ENCODE peak calls at places on chromosomes 4 and X, in five cellular contexts. One of them, this sample, is unnamed.

GRCh38 chrX:16114640-16115039 is 8.7 kb upstream of the GRPR start:
- DNase-seq in testis: no peak
- DNase-seq in activated CD4-positive, alpha-beta T cell treated with anti-CD3 and anti-CD28 coated beads, Interleukin-2, amount 10 ng/mL, durations not matched to agents 7 days and 5 days: no peak
- DNase-seq in GM19239: no peak
- DNase-seq in Calu3: no peak
- DNase-seq in this sample: no peak

GRCh38 chr4:8381814-8382581 is 58.5 kb downstream of the ACOX3 start:
- DNase-seq in GM19239: no peak
- DNase-seq in testis: no peak
- DNase-seq in activated CD4-positive, alpha-beta T cell treated with anti-CD3 and anti-CD28 coated beads, Interleukin-2, amount 10 ng/mL, durations not matched to agents 7 days and 5 days: no peak
- DNase-seq in Calu3: no peak
- DNase-seq in this sample: no peak

GRCh38 chr4:138512766-138513165 is 270.6 kb upstream of the SLC7A11 start:
- DNase-seq in GM19239: no peak
- DNase-seq in testis: no peak
- DNase-seq in activated CD4-positive, alpha-beta T cell treated with anti-CD3 and anti-CD28 coated beads, Interleukin-2, amount 10 ng/mL, durations not matched to agents 7 days and 5 days: no peak
- DNase-seq in Calu3: no peak
- DNase-seq in this sample: no peak

GRCh38 chrX:129622757-129623301 is 31.9 kb downstream of the APLN start:
- DNase-seq in activated CD4-positive, alpha-beta T cell treated with anti-CD3 and anti-CD28 coated beads, Interleukin-2, amount 10 ng/mL, durations not matched to agents 7 days and 5 days: no peak
- DNase-seq in GM19239: no peak
- DNase-seq in Calu3: no peak
- DNase-seq in testis: no peak
- DNase-seq in this sample: no peak

GRCh38 chr4:1577818-1578217 is 106.3 kb downstream of the FAM53A start:
- DNase-seq in Calu3: no peak
- DNase-seq in GM19239: no peak
- DNase-seq in testis: no peak
- DNase-seq in activated CD4-positive, alpha-beta T cell treated with anti-CD3 and anti-CD28 coated beads, Interleukin-2, amount 10 ng/mL, durations not matched to agents 7 days and 5 days: no peak
- DNase-seq in this sample: no peak

GRCh38 chrX:100353326-100353725 is 56.7 kb downstream of the PCDH19 start:
- DNase-seq in testis: no peak
- DNase-seq in GM19239: no peak
- DNase-seq in Calu3: no peak
- DNase-seq in activated CD4-positive, alpha-beta T cell treated with anti-CD3 and anti-CD28 coated beads, Interleukin-2, amount 10 ng/mL, durations not matched to agents 7 days and 5 days: no peak
- DNase-seq in this sample: no peak

GRCh38 chr4:95087657-95088455 is 330.1 kb downstream of the BMPR1B start:
- DNase-seq in testis: no peak
- DNase-seq in Calu3: no peak
- DNase-seq in activated CD4-positive, alpha-beta T cell treated with anti-CD3 and anti-CD28 coated beads, Interleukin-2, amount 10 ng/mL, durations not matched to agents 7 days and 5 days: no peak
- DNase-seq in GM19239: no peak
- DNase-seq in this sample: no peak

GRCh38 chrX:39508300-39508692 is 589.5 kb downstream of the BCOR start:
- DNase-seq in activated CD4-positive, alpha-beta T cell treated with anti-CD3 and anti-CD28 coated beads, Interleukin-2, amount 10 ng/mL, durations not matched to agents 7 days and 5 days: no peak
- DNase-seq in GM19239: no peak
- DNase-seq in testis: no peak
- DNase-seq in Calu3: no peak
- DNase-seq in this sample: no peak

GRCh38 chrX:13495232-13495631 is 74.2 kb upstream of the EGFL6 start:
- DNase-seq in testis: no peak
- DNase-seq in Calu3: peak; percentile 81
- DNase-seq in activated CD4-positive, alpha-beta T cell treated with anti-CD3 and anti-CD28 coated beads, Interleukin-2, amount 10 ng/mL, durations not matched to agents 7 days and 5 days: no peak
- DNase-seq in GM19239: no peak
- DNase-seq in this sample: no peak

GRCh38 chr4:184838249-184839074 is 12.7 kb upstream of the ACSL1 start:
- DNase-seq in testis: no peak
- DNase-seq in GM19239: no peak
- DNase-seq in Calu3: no peak
- DNase-seq in activated CD4-positive, alpha-beta T cell treated with anti-CD3 and anti-CD28 coated beads, Interleukin-2, amount 10 ng/mL, durations not matched to agents 7 days and 5 days: no peak
- DNase-seq in this sample: no peak

GRCh38 chrX:7904557-7904956 is 22.7 kb downstream of the PNPLA4 start:
- DNase-seq in testis: no peak
- DNase-seq in GM19239: no peak
- DNase-seq in activated CD4-positive, alpha-beta T cell treated with anti-CD3 and anti-CD28 coated beads, Interleukin-2, amount 10 ng/mL, durations not matched to agents 7 days and 5 days: no peak
- DNase-seq in Calu3: no peak
- DNase-seq in this sample: no peak

GRCh38 chrX:39755152-39756032 is 342.4 kb downstream of the BCOR start:
- DNase-seq in Calu3: peak; percentile 93
- DNase-seq in activated CD4-positive, alpha-beta T cell treated with anti-CD3 and anti-CD28 coated beads, Interleukin-2, amount 10 ng/mL, durations not matched to agents 7 days and 5 days: no peak
- DNase-seq in testis: peak; percentile 79
- DNase-seq in GM19239: no peak
- DNase-seq in this sample: no peak

GRCh38 chr4:8697826-8698225 is 105.3 kb downstream of the CPZ start:
- DNase-seq in testis: no peak
- DNase-seq in Calu3: no peak
- DNase-seq in GM19239: no peak
- DNase-seq in activated CD4-positive, alpha-beta T cell treated with anti-CD3 and anti-CD28 coated beads, Interleukin-2, amount 10 ng/mL, durations not matched to agents 7 days and 5 days: no peak
- DNase-seq in this sample: no peak

GRCh38 chr4:84800256-84800655 is 166.2 kb downstream of the WDFY3 start:
- DNase-seq in activated CD4-positive, alpha-beta T cell treated with anti-CD3 and anti-CD28 coated beads, Interleukin-2, amount 10 ng/mL, durations not matched to agents 7 days and 5 days: no peak
- DNase-seq in GM19239: no peak
- DNase-seq in testis: no peak
- DNase-seq in Calu3: no peak
- DNase-seq in this sample: no peak

GRCh38 chrX:17656035-17656418 is 81.3 kb upstream of the SCML1 start:
- DNase-seq in GM19239: no peak
- DNase-seq in Calu3: no peak
- DNase-seq in activated CD4-positive, alpha-beta T cell treated with anti-CD3 and anti-CD28 coated beads, Interleukin-2, amount 10 ng/mL, durations not matched to agents 7 days and 5 days: no peak
- DNase-seq in testis: no peak
- DNase-seq in this sample: no peak

GRCh38 chr4:13524504-13525243 is 19.6 kb downstream of the NKX3-2 start:
- DNase-seq in GM19239: no peak
- DNase-seq in Calu3: no peak
- DNase-seq in testis: no peak
- DNase-seq in activated CD4-positive, alpha-beta T cell treated with anti-CD3 and anti-CD28 coated beads, Interleukin-2, amount 10 ng/mL, durations not matched to agents 7 days and 5 days: no peak
- DNase-seq in this sample: no peak

GRCh38 chr4:113921089-113921842 is 58.2 kb downstream of the ARSJ start:
- DNase-seq in activated CD4-positive, alpha-beta T cell treated with anti-CD3 and anti-CD28 coated beads, Interleukin-2, amount 10 ng/mL, durations not matched to agents 7 days and 5 days: no peak
- DNase-seq in testis: no peak
- DNase-seq in Calu3: no peak
- DNase-seq in GM19239: no peak
- DNase-seq in this sample: no peak

GRCh38 chrX:145817299-145817665 is 347 bp upstream of the SLITRK2 start:
- DNase-seq in GM19239: no peak
- DNase-seq in testis: no peak
- DNase-seq in activated CD4-positive, alpha-beta T cell treated with anti-CD3 and anti-CD28 coated beads, Interleukin-2, amount 10 ng/mL, durations not matched to agents 7 days and 5 days: no peak
- DNase-seq in Calu3: no peak
- DNase-seq in this sample: peak; percentile 42

GRCh38 chr4:26081795-26082498 is 167.9 kb downstream of the SMIM20 start:
- DNase-seq in activated CD4-positive, alpha-beta T cell treated with anti-CD3 and anti-CD28 coated beads, Interleukin-2, amount 10 ng/mL, durations not matched to agents 7 days and 5 days: peak; percentile 14
- DNase-seq in Calu3: peak; percentile 21
- DNase-seq in GM19239: no peak
- DNase-seq in testis: no peak
- DNase-seq in this sample: no peak

GRCh38 chrX:283115-283845 is 2.1 kb downstream of the PLCXD1 start:
- DNase-seq in activated CD4-positive, alpha-beta T cell treated with anti-CD3 and anti-CD28 coated beads, Interleukin-2, amount 10 ng/mL, durations not matched to agents 7 days and 5 days: peak; percentile 94
- DNase-seq in Calu3: peak; percentile 81
- DNase-seq in testis: peak; percentile 97
- DNase-seq in GM19239: peak; percentile 94
- DNase-seq in this sample: no peak

GRCh38 chr4:16860506-16860905 is 37.9 kb downstream of the LDB2 start:
- DNase-seq in testis: no peak
- DNase-seq in Calu3: no peak
- DNase-seq in activated CD4-positive, alpha-beta T cell treated with anti-CD3 and anti-CD28 coated beads, Interleukin-2, amount 10 ng/mL, durations not matched to agents 7 days and 5 days: no peak
- DNase-seq in GM19239: no peak
- DNase-seq in this sample: no peak

GRCh38 chr4:185839204-185839712 is 27.3 kb upstream of the SORBS2 start:
- DNase-seq in activated CD4-positive, alpha-beta T cell treated with anti-CD3 and anti-CD28 coated beads, Interleukin-2, amount 10 ng/mL, durations not matched to agents 7 days and 5 days: no peak
- DNase-seq in GM19239: no peak
- DNase-seq in Calu3: peak; percentile 45
- DNase-seq in testis: peak; percentile 51
- DNase-seq in this sample: no peak

GRCh38 chrX:46642145-46642544 is 68.6 kb downstream of the CHST7 start:
- DNase-seq in GM19239: no peak
- DNase-seq in testis: no peak
- DNase-seq in Calu3: no peak
- DNase-seq in activated CD4-positive, alpha-beta T cell treated with anti-CD3 and anti-CD28 coated beads, Interleukin-2, amount 10 ng/mL, durations not matched to agents 7 days and 5 days: peak; percentile 31
- DNase-seq in this sample: no peak

GRCh38 chr4:55866290-55866907 is 13.0 kb downstream of the EXOC1 start:
- DNase-seq in Calu3: peak; percentile 1
- DNase-seq in GM19239: no peak
- DNase-seq in testis: no peak
- DNase-seq in activated CD4-positive, alpha-beta T cell treated with anti-CD3 and anti-CD28 coated beads, Interleukin-2, amount 10 ng/mL, durations not matched to agents 7 days and 5 days: no peak
- DNase-seq in this sample: no peak

GRCh38 chrX:11757397-11757728 is 674 bp upstream of the MSL3 start:
- DNase-seq in activated CD4-positive, alpha-beta T cell treated with anti-CD3 and anti-CD28 coated beads, Interleukin-2, amount 10 ng/mL, durations not matched to agents 7 days and 5 days: no peak
- DNase-seq in GM19239: no peak
- DNase-seq in testis: no peak
- DNase-seq in Calu3: no peak
- DNase-seq in this sample: no peak

GRCh38 chr4:14679906-14680305 is 322.4 kb upstream of the CPEB2 start:
- DNase-seq in testis: no peak
- DNase-seq in GM19239: no peak
- DNase-seq in activated CD4-positive, alpha-beta T cell treated with anti-CD3 and anti-CD28 coated beads, Interleukin-2, amount 10 ng/mL, durations not matched to agents 7 days and 5 days: no peak
- DNase-seq in Calu3: no peak
- DNase-seq in this sample: no peak

GRCh38 chrX:130915302-130915701 is 12.3 kb upstream of the ENOX2 start:
- DNase-seq in Calu3: no peak
- DNase-seq in GM19239: no peak
- DNase-seq in activated CD4-positive, alpha-beta T cell treated with anti-CD3 and anti-CD28 coated beads, Interleukin-2, amount 10 ng/mL, durations not matched to agents 7 days and 5 days: no peak
- DNase-seq in testis: no peak
- DNase-seq in this sample: no peak

GRCh38 chrX:14865201-14865600 is 7.7 kb downstream of the FANCB start:
- DNase-seq in GM19239: no peak
- DNase-seq in Calu3: no peak
- DNase-seq in testis: no peak
- DNase-seq in activated CD4-positive, alpha-beta T cell treated with anti-CD3 and anti-CD28 coated beads, Interleukin-2, amount 10 ng/mL, durations not matched to agents 7 days and 5 days: no peak
- DNase-seq in this sample: no peak

GRCh38 chr4:79855081-79855480 is 217.9 kb downstream of the ANTXR2 start:
- DNase-seq in Calu3: no peak
- DNase-seq in testis: no peak
- DNase-seq in GM19239: no peak
- DNase-seq in activated CD4-positive, alpha-beta T cell treated with anti-CD3 and anti-CD28 coated beads, Interleukin-2, amount 10 ng/mL, durations not matched to agents 7 days and 5 days: no peak
- DNase-seq in this sample: no peak

GRCh38 chrX:63930140-63930539 is 145.1 kb upstream of the ARHGEF9 start:
- DNase-seq in activated CD4-positive, alpha-beta T cell treated with anti-CD3 and anti-CD28 coated beads, Interleukin-2, amount 10 ng/mL, durations not matched to agents 7 days and 5 days: no peak
- DNase-seq in GM19239: no peak
- DNase-seq in Calu3: no peak
- DNase-seq in testis: peak; percentile 12
- DNase-seq in this sample: no peak

GRCh38 chr4:10590896-10591295 is 93.7 kb downstream of the CLNK start:
- DNase-seq in GM19239: no peak
- DNase-seq in Calu3: no peak
- DNase-seq in activated CD4-positive, alpha-beta T cell treated with anti-CD3 and anti-CD28 coated beads, Interleukin-2, amount 10 ng/mL, durations not matched to agents 7 days and 5 days: no peak
- DNase-seq in testis: no peak
- DNase-seq in this sample: no peak

GRCh38 chr4:169098054-169098896 is 88.2 kb upstream of the CBR4 start:
- DNase-seq in testis: no peak
- DNase-seq in GM19239: no peak
- DNase-seq in Calu3: peak; percentile 30
- DNase-seq in activated CD4-positive, alpha-beta T cell treated with anti-CD3 and anti-CD28 coated beads, Interleukin-2, amount 10 ng/mL, durations not matched to agents 7 days and 5 days: no peak
- DNase-seq in this sample: no peak

GRCh38 chr4:93334003-93334402 is 494.6 kb upstream of the ATOH1 start:
- DNase-seq in GM19239: no peak
- DNase-seq in Calu3: no peak
- DNase-seq in activated CD4-positive, alpha-beta T cell treated with anti-CD3 and anti-CD28 coated beads, Interleukin-2, amount 10 ng/mL, durations not matched to agents 7 days and 5 days: no peak
- DNase-seq in testis: no peak
- DNase-seq in this sample: no peak